ENCODE peak calls at places on chromosome 17, in four cellular contexts. One of them, this sample, is unnamed.

GRCh38 chr17:74785096-74785980 is 9.2 kb upstream of the NAT9 start:
- DNase-seq in heart left ventricle: no peak
- DNase-seq in skeletal muscle cell: no peak
- DNase-seq in LoVo: no peak
- DNase-seq in this sample: no peak

GRCh38 chr17:69608808-69609494 is 194.5 kb downstream of the MAP2K6 start:
- DNase-seq in heart left ventricle: no peak
- DNase-seq in skeletal muscle cell: peak; percentile 82
- DNase-seq in LoVo: peak; percentile 30
- DNase-seq in this sample: peak; percentile 99

GRCh38 chr17:55458977-55459376 is 37.3 kb upstream of the MMD start:
- DNase-seq in heart left ventricle: no peak
- DNase-seq in skeletal muscle cell: no peak
- DNase-seq in LoVo: no peak
- DNase-seq in this sample: peak; percentile 54

GRCh38 chr17:79371984-79372383 is 238.9 kb downstream of the RBFOX3 start:
- DNase-seq in heart left ventricle: no peak
- DNase-seq in skeletal muscle cell: no peak
- DNase-seq in LoVo: no peak
- DNase-seq in this sample: no peak

GRCh38 chr17:47989700-47990099 is 18.8 kb downstream of the CDK5RAP3 start:
- DNase-seq in heart left ventricle: no peak
- DNase-seq in skeletal muscle cell: no peak
- DNase-seq in LoVo: no peak
- DNase-seq in this sample: no peak

GRCh38 chr17:42431758-42432161 is 8.7 kb upstream of the CAVIN1 start:
- DNase-seq in heart left ventricle: no peak
- DNase-seq in skeletal muscle cell: no peak
- DNase-seq in LoVo: no peak
- DNase-seq in this sample: no peak

GRCh38 chr17:82933006-82933310 is 93.1 kb upstream of the ZNF750 start:
- DNase-seq in heart left ventricle: no peak
- DNase-seq in skeletal muscle cell: no peak
- DNase-seq in LoVo: no peak
- DNase-seq in this sample: no peak

GRCh38 chr17:20066253-20066652 is 57.1 kb downstream of the SPECC1 start:
- DNase-seq in heart left ventricle: no peak
- DNase-seq in skeletal muscle cell: peak; percentile 81
- DNase-seq in LoVo: no peak
- DNase-seq in this sample: peak; percentile 72

GRCh38 chr17:17494499-17495447 is 1.4 kb downstream of the RASD1 start:
- DNase-seq in heart left ventricle: peak; percentile 81
- DNase-seq in skeletal muscle cell: no peak
- DNase-seq in LoVo: no peak
- DNase-seq in this sample: no peak

GRCh38 chr17:42279776-42280630 is 3.8 kb upstream of the STAT5B start:
- DNase-seq in heart left ventricle: peak; percentile 14
- DNase-seq in skeletal muscle cell: no peak
- DNase-seq in LoVo: no peak
- DNase-seq in this sample: no peak

GRCh38 chr17:68749742-68750562 is 148.8 kb upstream of the FAM20A start:
- DNase-seq in heart left ventricle: no peak
- DNase-seq in skeletal muscle cell: peak; percentile 14
- DNase-seq in LoVo: no peak
- DNase-seq in this sample: no peak

GRCh38 chr17:78137392-78138203 is 7.0 kb downstream of the TMC8 start:
- DNase-seq in heart left ventricle: no peak
- DNase-seq in skeletal muscle cell: no peak
- DNase-seq in LoVo: no peak
- DNase-seq in this sample: no peak

GRCh38 chr17:51006601-51007000 is 114.1 kb downstream of the SPAG9 start:
- DNase-seq in heart left ventricle: no peak
- DNase-seq in skeletal muscle cell: no peak
- DNase-seq in LoVo: no peak
- DNase-seq in this sample: peak; percentile 45

GRCh38 chr17:10073026-10073425 is 125.4 kb downstream of the GAS7 start:
- DNase-seq in heart left ventricle: no peak
- DNase-seq in skeletal muscle cell: no peak
- DNase-seq in LoVo: no peak
- DNase-seq in this sample: no peak

GRCh38 chr17:28716740-28717577 is 709 bp downstream of the RAB34 start:
- DNase-seq in heart left ventricle: peak; percentile 74
- DNase-seq in skeletal muscle cell: no peak
- DNase-seq in LoVo: no peak
- DNase-seq in this sample: no peak

GRCh38 chr17:49076575-49077384 is 55.8 kb upstream of the B4GALNT2 start:
- DNase-seq in heart left ventricle: no peak
- DNase-seq in skeletal muscle cell: peak; percentile 75
- DNase-seq in LoVo: no peak
- DNase-seq in this sample: peak; percentile 62